ENCODE peak calls at places on chromosome X, in eight cellular contexts. T is PC-3; G is CD4-positive, alpha-beta memory T cell; B is heart left ventricle; H is esophagus squamous epithelium; L is dorsolateral prefrontal cortex; I is right cardiac atrium; K is neural progenitor cell. O is an unnamed sample.

GRCh38 chrX:1137531-1137930 is 74.9 kb downstream of the CRLF2 start:
- DNase-seq in G (no peak), T (no peak), I (no peak), B (no peak), K (no peak), L (no peak), H (no peak), O (no peak)

GRCh38 chrX:56813318-56813837 is 84.3 kb downstream of the NBDY start:
- DNase-seq in I (peak), B (no peak), H (no peak), T (no peak), G (peak), K (no peak), L (no peak), O (peak)

GRCh38 chrX:120213438-120214265 is 37.0 kb upstream of the ZBTB33 start:
- DNase-seq in G (peak), B (peak), H (no peak), L (no peak), K (peak), I (no peak), T (peak), O (peak)

GRCh38 chrX:19883878-19884277 is 3.5 kb downstream of the SH3KBP1 start:
- DNase-seq in I (no peak), G (no peak), K (no peak), H (no peak), B (no peak), T (peak), L (no peak), O (no peak)

GRCh38 chrX:131747173-131747572 is 203.3 kb downstream of the OR13H1 start:
- DNase-seq in K (no peak), L (peak), I (peak), H (no peak), T (peak), B (peak), G (peak), O (peak)

GRCh38 chrX:101619336-101619735 is 1.5 kb upstream of the ARMCX6 start:
- DNase-seq in I (no peak), L (no peak), H (no peak), G (no peak), K (peak), B (peak), T (peak), O (no peak)

GRCh38 chrX:31117195-31117594 is 45.4 kb upstream of the FTHL17 start:
- DNase-seq in K (no peak), G (no peak), B (no peak), T (no peak), H (no peak), I (no peak), L (no peak), O (no peak)

GRCh38 chrX:152028611-152029010 is 54.1 kb upstream of the GABRE start:
- DNase-seq in I (no peak), T (no peak), L (no peak), B (no peak), G (no peak), H (no peak), K (no peak), O (no peak)

GRCh38 chrX:139759637-139760036 is 51.7 kb upstream of the MCF2 start:
- DNase-seq in K (peak), L (no peak), H (no peak), G (no peak), B (no peak), I (no peak), T (peak), O (no peak)

GRCh38 chrX:154409222-154409871 is at the start of gene DNASE1L1:
- DNase-seq in L (no peak), H (no peak), K (peak), I (peak), B (peak), T (peak), G (no peak), O (peak)

GRCh38 chrX:114268643-114269042 is 315.2 kb upstream of the HTR2C start:
- DNase-seq in H (no peak), K (no peak), B (no peak), T (no peak), L (no peak), G (no peak), I (no peak), O (no peak)

GRCh38 chrX:41922125-41922521 is 1.2 kb downstream of the CASK start:
- DNase-seq in B (no peak), L (no peak), T (peak), G (no peak), I (no peak), K (peak), H (no peak), O (peak)

GRCh38 chrX:154380153-154380552 is 1.1 kb downstream of the EMD start:
- DNase-seq in G (no peak), L (no peak), I (no peak), B (no peak), K (no peak), H (no peak), T (no peak), O (no peak)

GRCh38 chrX:16828126-16828908 is 41.8 kb downstream of the RBBP7 start:
- DNase-seq in L (no peak), B (peak), G (no peak), K (no peak), H (no peak), I (no peak), T (no peak), O (no peak)

GRCh38 chrX:39427492-39428289 is 626.4 kb downstream of the MID1IP1 start:
- DNase-seq in G (no peak), L (no peak), B (no peak), H (no peak), K (no peak), I (no peak), T (peak), O (no peak)

GRCh38 chrX:2820131-2820771 is 8.5 kb upstream of the GYG2 start:
- DNase-seq in B (no peak), K (no peak), I (no peak), H (no peak), L (no peak), T (no peak), G (no peak), O (no peak)

GRCh38 chrX:13694359-13694758 is 5.4 kb downstream of the RAB9A start:
- DNase-seq in H (no peak), G (no peak), T (no peak), I (no peak), L (no peak), B (no peak), K (no peak), O (no peak)

GRCh38 chrX:70322784-70323183 is 32.9 kb downstream of the KIF4A start:
- DNase-seq in H (no peak), B (no peak), L (no peak), T (no peak), G (no peak), I (no peak), K (no peak), O (no peak)

GRCh38 chrX:4550018-4550417 is 836.6 kb upstream of the PRKX start:
- DNase-seq in K (no peak), L (no peak), I (no peak), B (no peak), T (peak), G (no peak), H (no peak), O (no peak)

GRCh38 chrX:95762716-95763115 is 921.9 kb upstream of the DIAPH2 start:
- DNase-seq in B (no peak), G (no peak), H (no peak), K (peak), I (no peak), T (peak), L (no peak), O (no peak)

GRCh38 chrX:95291561-95291960 is 1393.1 kb upstream of the DIAPH2 start:
- DNase-seq in L (no peak), G (no peak), K (no peak), B (no peak), T (no peak), H (no peak), I (no peak), O (no peak)

DNA sequence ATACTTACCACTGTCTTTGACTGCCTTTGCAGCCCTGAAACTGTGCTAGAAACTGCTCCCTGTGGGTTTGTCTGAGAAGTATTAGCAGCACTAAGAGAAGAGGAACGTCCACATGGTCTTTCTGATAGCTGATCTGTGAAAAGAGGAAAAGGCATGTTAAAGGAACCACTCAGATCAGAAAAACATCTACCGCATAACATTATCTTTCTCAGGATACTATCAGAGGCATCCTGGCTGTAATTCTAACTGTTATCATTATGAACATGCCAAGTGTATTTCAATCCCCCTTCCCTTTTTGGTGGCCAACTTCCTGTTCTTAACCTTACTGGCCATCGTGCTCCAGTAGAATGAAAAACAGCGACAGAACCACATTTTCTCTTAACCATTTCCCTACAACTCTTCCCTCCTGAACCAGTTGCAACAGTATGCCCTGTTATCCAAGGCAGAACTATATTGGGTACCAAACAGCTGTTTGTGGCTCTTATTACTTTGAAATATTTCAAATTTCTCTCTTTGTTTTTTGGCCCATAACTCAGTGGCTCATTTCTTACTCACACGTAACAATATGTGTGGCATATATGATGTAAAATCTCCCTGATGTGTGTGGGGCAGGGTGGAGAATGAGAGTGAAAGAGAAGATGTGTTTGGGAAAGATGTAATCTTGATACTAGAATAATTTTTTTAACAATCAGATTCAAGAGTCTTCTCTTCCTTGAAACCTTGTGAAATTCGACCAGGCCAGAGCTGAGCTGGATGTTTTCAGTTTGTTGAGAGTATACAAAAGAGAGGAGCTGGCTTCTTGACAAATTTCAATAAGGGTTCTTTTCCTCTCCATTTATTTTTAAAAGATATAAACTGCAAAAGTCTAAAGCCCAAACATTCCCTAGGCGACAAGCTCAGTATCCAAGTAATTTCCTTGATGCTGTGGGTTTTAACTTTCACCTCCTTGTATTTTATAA is 35.2 kb downstream of the ARHGEF6 start:
- DNase-seq in G (no peak), B (no peak), K (no peak), I (no peak), H (no peak), L (no peak), T (no peak), O (no peak)
- H3K27ac ChIP-seq in G (no peak), B (no peak), K (no peak), I (no peak), H (peak), L (no peak), T (no peak), O (no peak)

GRCh38 chrX:133495464-133496391 is 80.4 kb upstream of the GPC4 start:
- DNase-seq in H (no peak), K (no peak), T (no peak), I (peak), B (no peak), G (no peak), L (no peak), O (no peak)
- H3K4me3 ChIP-seq in H (no peak), K (no peak), T (no peak), I (no peak), B (no peak), G (no peak), L (no peak), O (no peak)

GRCh38 chrX:118498755-118499154 is 3.1 kb downstream of the DOCK11 start:
- DNase-seq in T (no peak), K (no peak), L (no peak), B (no peak), I (no peak), G (no peak), H (no peak), O (no peak)
- H3K27ac ChIP-seq in T (no peak), K (no peak), L (no peak), B (no peak), I (no peak), G (peak), H (no peak), O (no peak)

DNA sequence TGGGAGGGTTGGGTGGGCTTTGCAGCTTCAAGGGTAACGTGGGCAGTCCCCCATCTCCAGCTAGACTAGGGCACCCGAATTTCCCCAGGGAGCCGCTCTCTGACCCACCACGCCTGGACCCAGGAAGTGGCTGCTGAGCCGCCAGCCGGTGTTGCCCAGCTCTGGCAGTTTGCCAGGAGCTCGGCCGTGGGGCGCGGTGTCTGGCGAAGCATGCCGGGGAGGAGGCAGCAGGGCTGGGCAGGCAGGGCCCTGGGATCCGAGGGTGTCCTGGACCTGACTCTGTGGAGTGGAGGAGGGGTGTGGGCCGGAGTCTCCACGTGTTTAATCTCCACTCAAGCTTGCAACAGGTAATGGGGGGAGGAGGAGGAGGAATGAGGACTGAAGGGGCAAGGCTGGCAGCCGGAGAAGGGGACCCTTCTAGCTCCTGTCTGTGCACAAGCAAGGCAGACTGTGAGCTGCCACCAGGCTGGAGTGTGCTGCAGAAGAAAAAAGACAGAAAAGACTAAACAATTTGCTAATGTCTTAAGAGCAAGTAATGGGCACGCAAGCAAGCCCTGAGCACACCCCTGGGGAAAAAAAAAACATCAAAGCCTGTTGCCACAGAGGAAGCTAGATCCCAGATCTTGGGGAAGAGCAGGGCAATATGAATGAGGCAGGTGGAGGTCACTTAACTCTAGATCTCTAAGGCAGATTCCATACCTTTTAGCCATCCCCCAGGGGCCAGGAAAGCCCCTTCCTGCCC is 2.4 kb downstream of the LONRF3 start:
- DNase-seq in T (peak), H (no peak), B (peak), G (peak), I (peak), K (no peak), L (no peak), O (peak)
- H3K4me3 ChIP-seq in T (peak), H (peak), B (peak), G (peak), I (peak), K (no peak), L (peak), O (peak)

DNA sequence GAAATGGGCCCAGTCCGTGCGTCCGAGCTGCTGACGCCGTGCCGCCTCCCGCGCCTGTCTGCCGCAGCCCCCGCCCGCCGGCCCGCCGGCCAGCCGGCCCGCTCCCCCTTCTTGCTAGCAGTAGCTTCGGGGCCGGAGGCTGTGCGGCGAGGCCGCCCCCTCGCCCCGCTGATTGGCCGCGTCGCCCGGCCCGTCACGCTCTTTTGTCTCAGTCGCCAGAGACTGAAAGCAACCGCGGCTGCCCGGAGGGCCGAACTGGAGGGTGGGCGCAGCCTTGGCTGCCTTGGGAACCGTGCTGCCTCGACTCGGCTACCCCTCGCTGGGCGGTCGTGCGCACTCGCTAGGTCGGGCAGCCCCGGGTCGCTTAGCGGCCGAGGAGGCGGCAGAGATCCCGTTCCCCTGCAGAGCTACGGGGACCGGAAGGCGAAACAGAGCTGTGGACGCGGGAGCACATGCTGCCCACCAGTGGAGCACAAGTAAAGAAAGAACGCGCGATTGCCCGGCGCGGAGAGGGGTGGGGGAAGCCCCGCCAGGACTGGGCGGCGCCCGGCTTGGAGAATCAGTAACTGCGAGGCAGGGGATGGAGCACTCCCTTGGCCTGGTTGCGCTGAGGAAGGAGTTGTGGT is at the start of gene ZCCHC18:
- DNase-seq in H (no peak), L (peak), K (peak), I (peak), T (peak), B (peak), G (peak), O (peak)
- H3K27ac ChIP-seq in H (peak), L (no peak), K (peak), I (peak), T (no peak), B (peak), G (peak), O (peak)

DNA sequence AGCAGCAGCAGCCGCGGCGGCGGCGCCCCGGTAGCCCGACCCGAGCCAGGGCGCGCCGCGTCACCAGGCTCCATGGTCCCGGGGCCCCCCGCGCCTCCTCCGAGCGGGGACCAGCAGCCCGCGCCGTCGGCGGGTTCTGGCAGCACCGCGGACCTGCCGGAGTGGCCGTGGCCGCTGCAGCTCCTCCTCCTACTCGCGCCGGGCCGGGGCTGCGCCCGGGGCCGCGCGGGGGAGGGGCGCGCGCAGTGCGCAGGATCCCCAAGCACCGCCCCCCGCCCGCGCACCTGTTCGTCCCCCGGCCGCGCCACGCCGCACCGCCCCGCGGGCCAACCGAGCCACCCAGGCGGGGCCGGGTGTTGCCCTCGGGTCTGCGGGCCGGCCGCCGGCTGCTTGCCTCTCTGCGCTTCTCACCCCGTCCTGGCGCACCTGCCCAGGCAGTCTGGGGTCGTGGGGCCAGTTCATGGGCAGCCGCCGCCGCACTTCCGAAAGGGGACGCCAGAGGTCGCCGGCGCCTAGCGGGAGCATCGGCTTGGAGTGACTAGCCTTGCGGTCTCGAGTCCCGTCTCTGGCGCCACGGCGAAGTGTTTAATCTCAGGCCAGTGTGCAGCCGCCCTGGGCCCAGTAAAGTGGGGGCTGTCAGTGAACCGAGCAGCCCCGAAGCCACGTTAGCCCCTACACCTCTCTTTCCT is at the start of gene SLC9A7:
- DNase-seq in B (peak), H (no peak), T (peak), G (peak), K (peak), L (peak), I (peak), O (peak)
- H3K4me3 ChIP-seq in B (peak), H (peak), T (peak), G (peak), K (peak), L (peak), I (peak), O (peak)

O was measured in CD8-positive, alpha-beta T cell.